ENCODE peak calls at places on chromosomes 12 and 14, in six cellular contexts. Q is mesendoderm, C is IMR-90, Z is neuronal stem cell, W is mesenchymal stem cell, L is H9. N is an unnamed sample.

GRCh38 chr12:121427556-121428055 is 27.7 kb downstream of the RNF34 start:
- DNase-seq in W (no peak), L (no peak), Q (no peak), Z (no peak), C (no peak), N (no peak)

GRCh38 chr12:3624273-3624672 is 128.6 kb downstream of the CRACR2A start:
- DNase-seq in C (no peak), L (no peak), Q (no peak), W (no peak), Z (no peak), N (no peak)

GRCh38 chr12:6092784-6093722 is 31.4 kb downstream of the VWF start:
- DNase-seq in Z (no peak), C (peak), Q (peak), L (no peak), W (peak), N (no peak)

GRCh38 chr14:75279739-75280447 is 1.3 kb downstream of the FOS start:
- DNase-seq in W (peak), Z (no peak), C (peak), Q (peak), L (peak), N (no peak)

GRCh38 chr12:11697670-11698387 is 48.4 kb downstream of the ETV6 start:
- DNase-seq in L (no peak), Z (no peak), W (no peak), C (peak), Q (no peak), N (no peak)

GRCh38 chr12:5220835-5221234 is 177.2 kb downstream of the KCNA5 start:
- DNase-seq in Z (no peak), L (no peak), Q (peak), C (peak), W (no peak), N (no peak)

GRCh38 chr12:48194780-48195179 is 8.3 kb downstream of the OR10AD1 start:
- DNase-seq in Z (no peak), W (peak), L (no peak), C (no peak), Q (no peak), N (no peak)

GRCh38 chr12:26473291-26473690 is 277.9 kb downstream of the SSPN start:
- DNase-seq in W (no peak), L (no peak), Q (no peak), Z (no peak), C (peak), N (no peak)

GRCh38 chr12:89947437-89948265 is 239.0 kb upstream of the ATP2B1 start:
- DNase-seq in Q (peak), C (peak), W (peak), L (no peak), Z (no peak), N (no peak)

GRCh38 chr12:6925543-6926279 is 2.0 kb upstream of the ATN1 start:
- DNase-seq in Q (peak), C (peak), L (peak), Z (peak), W (peak), N (peak)

GRCh38 chr12:96495841-96496545 is 6.6 kb downstream of the CFAP54 start:
- DNase-seq in C (no peak), Q (no peak), L (no peak), Z (no peak), W (no peak), N (no peak)

GRCh38 chr12:19971881-19972280 is 396.5 kb upstream of the PDE3A start:
- DNase-seq in C (no peak), L (no peak), Z (no peak), W (no peak), Q (peak), N (no peak)

GRCh38 chr12:83074495-83074894 is 387.8 kb downstream of the TMTC2 start:
- DNase-seq in Q (no peak), W (no peak), C (no peak), Z (no peak), L (peak), N (no peak)

GRCh38 chr12:8813963-8814362 is 8.5 kb upstream of the A2ML1 start:
- DNase-seq in W (no peak), C (no peak), L (no peak), Z (no peak), Q (no peak), N (no peak)

GRCh38 chr12:31780096-31780495 is 51.3 kb upstream of the AMN1 start:
- DNase-seq in W (no peak), L (no peak), C (no peak), Q (no peak), Z (no peak), N (no peak)
- H2BK15ac ChIP-seq in W (no peak), L (no peak), C (no peak), Q (no peak), Z (no peak), N (no peak)

DNA sequence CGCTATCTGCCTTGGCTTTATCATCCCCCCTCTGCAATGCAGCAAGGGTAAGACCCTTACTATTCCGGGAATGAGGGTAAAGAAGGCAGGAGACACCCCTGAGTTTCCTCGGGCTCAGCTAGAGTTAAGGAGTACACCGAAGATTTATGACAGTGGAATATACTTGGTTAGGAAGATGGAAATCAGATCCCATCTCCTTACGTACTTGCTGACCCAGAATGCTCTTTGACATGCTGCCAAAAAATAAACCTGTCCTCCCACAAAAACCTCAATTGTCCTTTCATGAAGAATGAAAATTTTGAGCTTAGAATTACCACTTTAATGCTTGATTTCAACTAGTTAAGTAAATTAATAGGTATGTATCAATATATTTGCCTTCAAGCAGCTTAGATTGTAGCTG is 99.5 kb downstream of the PRIMA1 start:
- DNase-seq in W (no peak), Z (no peak), Q (no peak), L (no peak), C (no peak), N (no peak)
- H2BK15ac ChIP-seq in W (no peak), Z (no peak), Q (no peak), L (no peak), C (no peak), N (no peak)

GRCh38 chr14:58150243-58150805 is 1.7 kb downstream of the ARMH4 start:
- DNase-seq in Q (no peak), W (no peak), L (no peak), Z (no peak), C (no peak), N (no peak)
- H2BK15ac ChIP-seq in Q (no peak), W (no peak), L (no peak), Z (no peak), C (no peak), N (no peak)

GRCh38 chr12:116821291-116821690 is 60.0 kb downstream of the HRK start:
- DNase-seq in W (no peak), Z (no peak), L (peak), Q (no peak), C (no peak), N (no peak)
- H2BK15ac ChIP-seq in W (no peak), Z (no peak), L (no peak), Q (no peak), C (no peak), N (no peak)

DNA sequence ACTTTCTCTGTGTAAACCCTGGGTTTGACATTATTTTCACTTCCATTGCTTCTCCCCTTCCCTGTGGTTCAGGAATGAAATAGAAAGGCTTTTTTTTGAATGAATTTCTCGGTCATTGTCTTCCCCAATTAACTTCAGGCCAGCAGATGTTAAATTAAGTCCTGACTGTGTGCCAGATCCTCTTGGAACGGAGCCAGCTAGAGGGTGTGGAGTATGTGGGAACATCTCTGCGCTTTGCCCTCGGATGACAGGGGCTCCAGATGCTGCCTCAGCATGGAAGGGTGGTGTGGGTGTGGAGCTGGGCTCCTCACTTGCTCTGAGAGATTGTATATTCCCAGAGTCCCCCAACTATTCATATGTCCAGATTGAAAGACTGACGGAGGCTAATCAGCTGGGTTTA is 13.1 kb downstream of the KRT85 start:
- DNase-seq in Z (no peak), Q (no peak), L (no peak), C (no peak), W (no peak), N (no peak)
- H2BK15ac ChIP-seq in Z (no peak), Q (no peak), L (no peak), C (no peak), W (no peak), N (no peak)

DNA sequence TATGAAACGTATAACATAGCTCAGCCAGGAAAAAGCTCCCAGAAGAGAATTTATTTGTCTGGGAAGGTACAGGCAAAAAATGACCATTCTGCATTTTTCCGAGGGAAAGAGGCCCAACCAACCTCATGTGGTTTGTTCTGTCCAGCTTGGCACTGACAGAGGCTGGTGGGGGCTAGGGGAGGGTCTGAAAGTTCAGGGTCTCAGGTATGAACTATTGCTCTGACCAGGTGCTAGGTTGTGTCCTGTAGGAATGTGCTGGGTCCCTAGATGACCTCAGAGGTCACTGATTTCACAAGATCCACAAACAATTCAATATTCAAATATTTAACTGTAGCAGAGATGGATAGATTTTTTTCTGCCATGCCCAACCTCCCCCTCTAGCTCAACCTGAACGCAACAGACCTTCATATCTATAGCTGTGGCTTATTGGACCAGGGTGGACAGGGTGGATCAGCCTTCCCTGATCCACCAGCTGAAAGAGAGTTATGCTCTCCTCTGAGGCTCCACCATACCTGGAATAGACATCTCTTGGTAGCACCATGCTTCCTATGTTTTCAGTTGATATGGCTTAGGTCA is 32.9 kb upstream of the IFT81 start:
- DNase-seq in Q (no peak), L (no peak), W (no peak), C (no peak), Z (no peak), N (no peak)
- H2BK15ac ChIP-seq in Q (no peak), L (no peak), W (no peak), C (no peak), Z (no peak), N (no peak)

N was measured in H1.